ENCODE peak calls at places on chromosomes 13 and 19, in five cellular contexts. Z, P, U, Y and E are unnamed samples.

GRCh38 chr13:44229371-44230030 is 144.1 kb upstream of the SERP2 start:
- DNase-seq in Z (no peak), P (no peak), U (no peak), Y (no peak), E (no peak)

GRCh38 chr19:13135068-13136062 is 14.8 kb downstream of the STX10 start:
- DNase-seq in Z (no peak), P (no peak), U (no peak), Y (no peak), E (no peak)

GRCh38 chr19:56116606-56117005 is 4.5 kb downstream of the ZNF787 start:
- DNase-seq in Z (no peak), P (no peak), U (no peak), Y (no peak), E (no peak)

GRCh38 chr19:17296278-17296677 is 6.9 kb downstream of the ABHD8 start:
- DNase-seq in Z (no peak), P (no peak), U (no peak), Y (no peak), E (no peak)

GRCh38 chr13:29849071-29849541 is 1.3 kb downstream of the UBL3 start:
- DNase-seq in Z (no peak), P (no peak), U (no peak), Y (peak; percentile 17), E (no peak)

GRCh38 chr19:29378543-29379105 is 147.2 kb upstream of the VSTM2B start:
- DNase-seq in Z (no peak), P (no peak), U (no peak), Y (no peak), E (no peak)

GRCh38 chr19:51010066-51010795 is 8.8 kb upstream of the KLK8 start:
- DNase-seq in Z (no peak), P (no peak), U (no peak), Y (no peak), E (no peak)

GRCh38 chr19:6126335-6126974 is 9.0 kb upstream of the ACSBG2 start:
- DNase-seq in Z (peak; percentile 66), P (no peak), U (no peak), Y (no peak), E (peak; percentile 43)

GRCh38 chr13:41609828-41610227 is 152.5 kb downstream of the RGCC start:
- DNase-seq in Z (no peak), P (no peak), U (no peak), Y (no peak), E (no peak)

GRCh38 chr13:98921015-98921414 is 56.8 kb downstream of the DOCK9 start:
- DNase-seq in Z (no peak), P (no peak), U (no peak), Y (no peak), E (no peak)

GRCh38 chr13:43728411-43728810 is 58.4 kb downstream of the ENOX1 start:
- DNase-seq in Z (no peak), P (no peak), U (no peak), Y (no peak), E (no peak)

GRCh38 chr19:6773323-6773931 is 919 bp downstream of the VAV1 start:
- DNase-seq in Z (no peak), P (peak; percentile 50), U (peak; percentile 31), Y (peak; percentile 46), E (no peak)

GRCh38 chr19:13861714-13862531 is 15.0 kb upstream of the NANOS3 start:
- DNase-seq in Z (peak; percentile 91), P (peak; percentile 85), U (peak; percentile 86), Y (peak; percentile 87), E (peak; percentile 91)

GRCh38 chr19:49210108-49210900 is 52.7 kb downstream of the TRPM4 start:
- DNase-seq in Z (peak; percentile 55), P (no peak), U (peak; percentile 12), Y (peak; percentile 13), E (peak; percentile 89)

GRCh38 chr13:90238433-90238832 is 1109.1 kb upstream of the MIR17HG start:
- DNase-seq in Z (no peak), P (no peak), U (no peak), Y (no peak), E (peak; percentile 18)

GRCh38 chr19:46716672-46717033 is 261 bp downstream of the PRKD2 start:
- DNase-seq in Z (no peak), P (no peak), U (no peak), Y (no peak), E (no peak)

GRCh38 chr19:2461751-2462634 is 5.2 kb upstream of the LMNB2 start:
- DNase-seq in Z (peak; percentile 60), P (peak; percentile 73), U (peak; percentile 53), Y (peak; percentile 26), E (peak; percentile 82)

GRCh38 chr13:73056054-73056962 is 2.5 kb upstream of the KLF5 start:
- DNase-seq in Z (no peak), P (no peak), U (no peak), Y (no peak), E (no peak)